ENCODE peak calls at places on chromosomes 16 and 17, in four cellular contexts. G is K562, L is HepG2, R is GM12878. Z is an unnamed sample.

GRCh38 chr16:79509221-79509631 is 91.3 kb downstream of the MAF start:
- DNase-seq in G (no peak), L (no peak), R (no peak), Z (no peak)

GRCh38 chr16:46884513-46885293 is 541 bp downstream of the GPT2 start:
- DNase-seq in G (no peak), L (no peak), R (no peak), Z (peak)

GRCh38 chr16:2019500-2019899 is at the start of gene NPW:
- DNase-seq in G (peak), L (no peak), R (no peak), Z (no peak)

GRCh38 chr16:23317266-23317661 is 15.2 kb downstream of the SCNN1B start:
- DNase-seq in G (no peak), L (no peak), R (no peak), Z (no peak)

GRCh38 chr16:67086829-67087228 is 22.9 kb upstream of the PHAF1 start:
- DNase-seq in G (no peak), L (no peak), R (no peak), Z (no peak)

GRCh38 chr17:62085511-62086408 is 20.7 kb upstream of the MED13 start:
- DNase-seq in G (peak), L (peak), R (no peak), Z (no peak)

GRCh38 chr16:68416057-68417046 is 32.0 kb downstream of the SMPD3 start:
- DNase-seq in G (no peak), L (no peak), R (no peak), Z (no peak)

GRCh38 chr17:81858967-81859905 is 1.1 kb downstream of the P4HB start:
- DNase-seq in G (no peak), L (no peak), R (no peak), Z (no peak)

GRCh38 chr16:8679156-8679555 is 4.7 kb downstream of the ABAT start:
- DNase-seq in G (no peak), L (no peak), R (no peak), Z (no peak)

GRCh38 chr17:5198472-5198871 is 6.8 kb upstream of the ZNF594 start:
- DNase-seq in G (no peak), L (no peak), R (no peak), Z (no peak)

GRCh38 chr17:37713624-37714023 is 31.2 kb downstream of the HNF1B start:
- DNase-seq in G (no peak), L (no peak), R (no peak), Z (no peak)

GRCh38 chr17:76537578-76538280 is at the start of gene CYGB:
- DNase-seq in G (no peak), L (no peak), R (no peak), Z (no peak)

GRCh38 chr16:57698812-57699405 is 4.3 kb downstream of the DRC7 start:
- DNase-seq in G (no peak), L (no peak), R (no peak), Z (no peak)

GRCh38 chr16:85380002-85380395 is 233.1 kb upstream of the GSE1 start:
- DNase-seq in G (no peak), L (no peak), R (no peak), Z (no peak)

GRCh38 chr17:82647593-82648164 is 565 bp downstream of the WDR45B start:
- DNase-seq in G (peak), L (no peak), R (no peak), Z (peak)

GRCh38 chr17:43760254-43760852 is 1.8 kb upstream of the SOST start:
- DNase-seq in G (peak), L (peak), R (peak), Z (peak)

GRCh38 chr16:9061358-9061813 is 30.1 kb upstream of the HAPSTR1 start:
- DNase-seq in G (no peak), L (no peak), R (no peak), Z (no peak)

GRCh38 chr17:39617446-39618251 is 9.1 kb upstream of the PPP1R1B start:
- DNase-seq in G (peak), L (no peak), R (no peak), Z (peak)

GRCh38 chr17:41948747-41949460 is 17.7 kb upstream of the CNP start:
- DNase-seq in G (no peak), L (no peak), R (no peak), Z (no peak)

GRCh38 chr17:900336-900735 is 79.2 kb downstream of the NXN start:
- DNase-seq in G (no peak), L (no peak), R (no peak), Z (no peak)

GRCh38 chr17:15659663-15660062 is 24.4 kb downstream of the TRIM16 start:
- DNase-seq in G (no peak), L (no peak), R (no peak), Z (no peak)

GRCh38 chr16:78684040-78684611 is 584.7 kb downstream of the WWOX start:
- DNase-seq in G (no peak), L (peak), R (no peak), Z (no peak)

GRCh38 chr16:58460219-58460610 is 39.7 kb upstream of the NDRG4 start:
- DNase-seq in G (no peak), L (no peak), R (no peak), Z (no peak)

GRCh38 chr17:57370051-57370581 is 113.8 kb downstream of the MSI2 start:
- DNase-seq in G (peak), L (peak), R (no peak), Z (no peak)
- TF ChIP-seq FOXK2 in G (no peak), L (no peak), R (no peak), Z (no peak)

GRCh38 chr16:87263418-87264052 is 53.7 kb downstream of the C16orf95 start:
- DNase-seq in G (no peak), L (no peak), R (no peak), Z (no peak)
- TF ChIP-seq FOXK2 in G (no peak), L (no peak), R (no peak), Z (no peak)

GRCh38 chr17:2057130-2057713 is 2.3 kb downstream of the HIC1 start:
- DNase-seq in G (no peak), L (no peak), R (no peak), Z (no peak)

GRCh38 chr17:2057714-2058520 is 3.0 kb downstream of the HIC1 start:
- DNase-seq in G (no peak), L (no peak), R (no peak), Z (no peak)

GRCh38 chr17:2059837-2060658 is 5.1 kb downstream of the HIC1 start:
- DNase-seq in G (no peak), L (no peak), R (no peak), Z (no peak)

GRCh38 chr17:2059125-2059836 is 4.4 kb downstream of the HIC1 start:
- DNase-seq in G (no peak), L (no peak), R (no peak), Z (no peak)

DNA sequence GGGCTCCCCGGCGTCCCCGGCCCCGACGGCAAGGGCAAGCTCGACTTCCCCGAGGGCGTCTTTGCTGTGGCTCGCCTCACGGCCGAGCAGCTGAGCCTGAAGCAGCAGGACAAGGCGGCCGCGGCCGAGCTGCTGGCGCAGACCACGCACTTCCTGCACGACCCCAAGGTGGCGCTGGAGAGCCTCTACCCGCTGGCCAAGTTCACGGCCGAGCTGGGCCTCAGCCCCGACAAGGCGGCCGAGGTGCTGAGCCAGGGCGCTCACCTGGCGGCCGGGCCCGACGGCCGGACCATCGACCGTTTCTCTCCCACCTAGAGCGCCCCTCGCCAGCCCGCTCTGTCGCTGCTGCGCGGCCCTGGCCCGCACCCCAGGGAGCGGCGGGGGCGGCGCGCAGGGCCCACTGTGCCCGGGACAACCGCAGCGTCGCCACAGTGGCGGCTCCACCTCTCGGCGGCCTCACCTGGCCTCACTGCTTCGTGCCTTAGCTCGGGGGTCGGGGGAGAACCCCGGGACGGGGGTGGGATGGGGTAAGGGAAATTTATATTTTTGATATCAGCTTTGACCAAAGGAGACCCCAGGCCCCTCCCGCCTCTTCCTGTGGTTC is 3.7 kb downstream of the HIC1 start:
- DNase-seq in G (no peak), L (no peak), R (no peak), Z (peak)
- TF ChIP-seq FOXK2 in G (no peak), L (no peak), R (no peak), Z (no peak)

DNA sequence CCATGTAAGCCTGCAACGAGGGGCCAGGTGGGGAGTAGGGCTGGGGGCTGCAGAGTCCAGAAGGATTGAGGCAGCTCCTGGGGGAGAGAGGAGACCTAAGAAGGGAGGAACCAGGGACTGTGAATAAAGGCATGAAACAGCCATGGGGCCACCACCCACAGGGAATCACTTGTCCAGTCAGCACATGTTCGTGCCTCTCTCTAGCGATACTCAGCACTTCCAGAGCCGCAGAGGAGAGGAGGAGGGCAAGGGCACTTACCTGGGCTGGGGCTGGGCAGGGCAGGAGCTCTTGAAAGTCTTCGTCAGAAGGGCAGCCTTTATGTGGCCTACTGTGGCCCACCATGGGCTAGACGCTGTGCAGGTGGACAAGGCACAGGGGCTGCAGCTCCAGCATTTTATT is 24.2 kb downstream of the CACNA1G start:
- DNase-seq in G (no peak), L (no peak), R (no peak), Z (no peak)
- TF ChIP-seq FOXK2 in G (no peak), L (no peak), R (no peak), Z (no peak)

GRCh38 chr17:35103271-35103670 is 16.4 kb downstream of the RAD51D start:
- DNase-seq in G (no peak), L (no peak), R (no peak), Z (no peak)
- TF ChIP-seq FOXK2 in G (no peak), L (no peak), R (no peak), Z (no peak)

GRCh38 chr17:71824671-71825070 is 296.1 kb upstream of the SOX9 start:
- DNase-seq in G (no peak), L (no peak), R (no peak), Z (no peak)

GRCh38 chr17:71830916-71831315 is 289.9 kb upstream of the SOX9 start:
- DNase-seq in G (no peak), L (no peak), R (no peak), Z (no peak)

GRCh38 chr17:71828182-71828596 is 292.6 kb upstream of the SOX9 start:
- DNase-seq in G (no peak), L (no peak), R (no peak), Z (peak)
- TF ChIP-seq FOXK2 in G (no peak), L (no peak), R (no peak), Z (no peak)